ENCODE peak calls at places on chromosome 12, in six cellular contexts. L is H9, W is neuronal stem cell, Z is H1, U is mesenchymal stem cell, G is IMR-90. A is an unnamed sample.

GRCh38 chr12:75585309-75585708 is 73.9 kb upstream of the KRR1 start:
- DNase-seq in L (no peak), W (no peak), Z (no peak), U (peak), G (peak), A (no peak)

GRCh38 chr12:118498171-118498570 is 121.8 kb downstream of the SUDS3 start:
- DNase-seq in L (no peak), W (no peak), Z (no peak), U (no peak), G (no peak), A (no peak)

GRCh38 chr12:116916714-116917114 is 6.0 kb downstream of the FBXW8 start:
- DNase-seq in L (no peak), W (no peak), Z (no peak), U (peak), G (peak), A (peak)

GRCh38 chr12:115871714-115872113 is 405.8 kb downstream of the MED13L start:
- DNase-seq in L (peak), W (peak), Z (no peak), U (peak), G (peak), A (peak)

GRCh38 chr12:50059440-50060119 is 2.2 kb downstream of the ASIC1 start:
- DNase-seq in L (no peak), W (no peak), Z (no peak), U (no peak), G (peak), A (no peak)

GRCh38 chr12:124073636-124074035 is 100.6 kb downstream of the ZNF664 start:
- DNase-seq in L (no peak), W (no peak), Z (no peak), U (peak), G (no peak), A (peak)

GRCh38 chr12:121810833-121811433 is 7.1 kb downstream of the SETD1B start:
- DNase-seq in L (no peak), W (no peak), Z (no peak), U (peak), G (no peak), A (no peak)

GRCh38 chr12:1448321-1448720 is 146.1 kb downstream of the FBXL14 start:
- DNase-seq in L (no peak), W (no peak), Z (no peak), U (peak), G (peak), A (no peak)

GRCh38 chr12:82981150-82981549 is 294.4 kb downstream of the TMTC2 start:
- DNase-seq in L (no peak), W (no peak), Z (no peak), U (no peak), G (no peak), A (no peak)

GRCh38 chr12:51323966-51324895 is at the start of gene BIN2:
- DNase-seq in L (no peak), W (no peak), Z (no peak), U (no peak), G (no peak), A (no peak)

GRCh38 chr12:127562781-127563180 is 704.2 kb upstream of the TMEM132C start:
- DNase-seq in L (no peak), W (no peak), Z (no peak), U (no peak), G (no peak), A (no peak)

GRCh38 chr12:1630827-1631591 is 2.0 kb downstream of the WNT5B start:
- DNase-seq in L (peak), W (no peak), Z (no peak), U (peak), G (peak), A (peak)

GRCh38 chr12:5083955-5084849 is 40.5 kb downstream of the KCNA5 start:
- DNase-seq in L (no peak), W (peak), Z (no peak), U (peak), G (peak), A (peak)

GRCh38 chr12:68613209-68613904 is 2.7 kb downstream of the RAP1B start:
- DNase-seq in L (no peak), W (no peak), Z (no peak), U (no peak), G (no peak), A (no peak)

GRCh38 chr12:14618990-14619389 is 51.3 kb upstream of the PLBD1 start:
- DNase-seq in L (no peak), W (peak), Z (no peak), U (peak), G (peak), A (peak)

GRCh38 chr12:124740691-124741137 is 123.0 kb downstream of the SCARB1 start:
- DNase-seq in L (no peak), W (no peak), Z (no peak), U (peak), G (peak), A (peak)

GRCh38 chr12:93333828-93334227 is 43.9 kb upstream of the NUDT4 start:
- DNase-seq in L (no peak), W (no peak), Z (no peak), U (no peak), G (no peak), A (no peak)

GRCh38 chr12:25071366-25071765 is 122.5 kb upstream of the BCAT1 start:
- DNase-seq in L (no peak), W (no peak), Z (no peak), U (no peak), G (no peak), A (no peak)

GRCh38 chr12:121534495-121535148 is 46.2 kb downstream of the KDM2B start:
- DNase-seq in L (peak), W (no peak), Z (peak), U (no peak), G (no peak), A (no peak)

GRCh38 chr12:123942277-123942653 is 30.4 kb downstream of the CCDC92 start:
- DNase-seq in L (no peak), W (no peak), Z (no peak), U (peak), G (peak), A (no peak)

GRCh38 chr12:70843363-70843762 is 77.2 kb downstream of the PTPRR start:
- DNase-seq in L (no peak), W (no peak), Z (no peak), U (no peak), G (no peak), A (no peak)

GRCh38 chr12:32183646-32184045 is 77.0 kb downstream of the BICD1 start:
- DNase-seq in L (no peak), W (no peak), Z (peak), U (peak), G (peak), A (peak)

GRCh38 chr12:122845041-122845864 is 10.0 kb downstream of the HIP1R start:
- DNase-seq in L (peak), W (no peak), Z (no peak), U (no peak), G (no peak), A (no peak)

GRCh38 chr12:43789941-43790340 is 16.2 kb downstream of the TWF1 start:
- DNase-seq in L (no peak), W (no peak), Z (no peak), U (no peak), G (peak), A (peak)

GRCh38 chr12:57216931-57217871 is 607 bp downstream of the NXPH4 start:
- DNase-seq in L (no peak), W (no peak), Z (no peak), U (no peak), G (no peak), A (no peak)

GRCh38 chr12:116358850-116359761 is 81.6 kb upstream of the MED13L start:
- DNase-seq in L (peak), W (peak), Z (no peak), U (peak), G (peak), A (peak)

GRCh38 chr12:15208871-15209656 is 12.2 kb downstream of the RERG start:
- DNase-seq in L (no peak), W (no peak), Z (no peak), U (peak), G (no peak), A (no peak)

GRCh38 chr12:14991069-14991468 is 18.2 kb downstream of the PDE6H start:
- DNase-seq in L (no peak), W (no peak), Z (no peak), U (no peak), G (no peak), A (no peak)

GRCh38 chr12:34602213-34602940 is 580.1 kb downstream of the ALG10 start:
- DNase-seq in L (no peak), W (no peak), Z (no peak), U (no peak), G (no peak), A (no peak)

GRCh38 chr12:132285991-132286681 is 43.3 kb downstream of the GALNT9 start:
- DNase-seq in L (peak), W (no peak), Z (no peak), U (no peak), G (peak), A (peak)

GRCh38 chr12:32533971-32534590 is 134.7 kb downstream of the FGD4 start:
- DNase-seq in L (peak), W (no peak), Z (no peak), U (peak), G (peak), A (peak)

GRCh38 chr12:42981379-42981778 is 391.8 kb upstream of the PRICKLE1 start:
- DNase-seq in L (no peak), W (no peak), Z (no peak), U (peak), G (peak), A (peak)

GRCh38 chr12:105451798-105452197 is 121.3 kb downstream of the C12orf75 start:
- DNase-seq in L (no peak), W (no peak), Z (no peak), U (no peak), G (no peak), A (no peak)

GRCh38 chr12:31323466-31324115 is 2.4 kb downstream of the SINHCAF start:
- DNase-seq in L (peak), W (peak), Z (no peak), U (peak), G (no peak), A (peak)

DNA sequence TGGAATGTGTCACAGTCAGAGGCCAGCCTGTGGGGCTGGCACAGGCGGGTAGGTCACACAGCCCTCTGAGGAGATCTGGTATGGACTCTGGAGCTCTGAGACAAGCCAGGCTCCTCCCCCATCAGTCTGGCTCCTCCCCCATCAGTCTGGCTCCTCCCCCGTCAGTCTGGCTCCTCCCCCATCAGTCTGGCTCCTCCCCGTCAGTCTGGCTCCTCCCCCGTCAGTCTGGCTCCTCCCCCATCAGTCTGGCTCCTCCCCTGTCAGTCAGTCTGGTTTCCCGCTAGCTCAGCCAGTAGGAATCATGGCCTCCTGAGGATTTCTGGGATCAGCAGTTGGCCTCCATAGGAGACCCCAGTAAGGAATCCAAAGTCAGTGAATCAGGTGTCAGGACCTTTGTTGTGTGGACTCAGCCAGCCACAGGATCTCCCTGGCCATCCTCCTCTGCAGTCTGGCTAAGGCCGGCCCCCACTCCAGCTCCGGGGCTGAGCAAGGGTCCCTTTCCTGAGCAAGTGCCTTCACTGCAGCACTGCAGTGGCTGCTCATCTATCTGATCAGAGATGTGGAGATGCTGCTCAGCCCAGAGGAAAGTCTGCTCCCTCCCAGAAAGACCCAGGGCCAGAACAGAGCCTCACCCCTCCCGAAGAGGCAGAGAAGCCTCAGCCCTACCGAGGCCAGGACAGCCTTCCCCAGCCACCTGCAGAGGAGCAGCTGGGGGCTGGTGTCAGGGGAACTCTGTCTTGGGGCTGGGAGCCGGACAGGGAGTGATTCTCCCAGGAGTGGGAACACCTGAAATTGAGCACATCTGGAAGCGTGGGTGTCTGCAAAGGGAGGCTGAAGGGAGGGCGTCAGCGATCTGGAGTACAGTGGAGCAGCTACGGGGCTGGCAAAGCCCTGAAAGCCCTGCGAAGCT is 35.7 kb downstream of the IQSEC3 start:
- DNase-seq in L (peak), W (peak), Z (no peak), U (no peak), G (no peak), A (peak)
- H2BK15ac ChIP-seq in L (no peak), W (peak), Z (no peak), U (no peak), G (no peak), A (no peak)

DNA sequence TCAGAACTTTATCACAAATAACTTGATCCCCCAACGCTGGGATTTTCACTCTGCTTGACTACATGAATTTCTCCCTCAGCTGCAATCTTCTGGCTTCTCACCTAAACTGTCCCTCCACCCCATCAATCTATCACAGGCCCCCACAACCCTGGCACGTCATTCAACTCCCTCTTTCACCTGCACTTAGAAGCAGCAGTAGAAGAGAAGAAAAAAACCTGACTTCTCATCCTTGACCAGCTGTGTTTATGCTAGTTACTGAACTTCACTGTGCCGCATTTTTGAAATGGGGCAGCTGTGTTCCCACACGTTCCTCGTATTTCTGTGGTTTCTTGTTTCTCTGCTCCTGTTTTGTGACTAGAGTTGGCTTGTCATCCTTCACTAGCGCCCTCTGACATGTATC is 35.0 kb downstream of the ITPR2 start:
- DNase-seq in L (no peak), W (no peak), Z (no peak), U (peak), G (peak), A (no peak)
- H2BK15ac ChIP-seq in L (no peak), W (no peak), Z (no peak), U (no peak), G (no peak), A (no peak)

GRCh38 chr12:76719642-76720041 is 44.3 kb upstream of the ZDHHC17 start:
- DNase-seq in L (no peak), W (no peak), Z (no peak), U (no peak), G (no peak), A (no peak)
- H2BK15ac ChIP-seq in L (no peak), W (no peak), Z (no peak), U (no peak), G (peak), A (no peak)

DNA sequence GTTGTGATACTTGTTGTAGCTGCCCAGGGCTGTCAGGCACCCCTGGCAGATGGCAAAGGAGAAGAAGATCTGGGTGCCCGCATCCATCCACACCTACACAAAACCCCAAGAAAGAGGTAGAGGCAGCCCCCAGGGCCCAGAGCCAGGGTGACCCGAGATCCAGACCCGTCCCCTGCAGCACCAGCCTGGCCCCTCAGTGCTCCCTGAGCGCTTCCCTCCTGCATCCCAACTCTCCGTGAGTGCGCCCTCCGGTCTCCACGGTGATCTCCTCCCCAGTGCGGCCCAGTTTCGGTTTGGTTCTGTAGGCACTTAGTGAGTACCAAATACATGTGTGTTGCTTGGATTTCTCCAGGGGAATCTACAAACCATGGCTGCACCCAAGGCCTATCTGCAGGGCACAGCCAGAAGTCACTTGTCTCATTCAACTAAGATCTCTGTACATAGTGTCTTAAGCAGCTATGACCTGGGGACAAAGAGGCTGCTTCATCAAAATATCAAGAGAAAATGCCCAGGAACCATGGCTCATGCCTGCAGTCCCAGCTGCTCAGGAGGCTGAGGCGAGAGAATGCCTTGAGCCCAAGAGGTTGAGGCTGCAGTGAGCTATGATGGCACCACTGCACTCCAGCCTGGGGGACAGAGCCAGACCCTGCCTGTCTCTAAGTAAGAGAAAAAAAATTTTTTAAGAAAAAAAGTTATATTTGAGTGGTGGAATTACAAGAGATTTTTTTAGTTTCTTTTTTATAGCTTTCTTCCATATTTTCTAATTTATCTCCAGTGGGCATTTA is 15.9 kb downstream of the SLC6A12 start:
- DNase-seq in L (no peak), W (no peak), Z (no peak), U (no peak), G (no peak), A (no peak)
- H2BK15ac ChIP-seq in L (no peak), W (no peak), Z (no peak), U (no peak), G (no peak), A (no peak)

DNA sequence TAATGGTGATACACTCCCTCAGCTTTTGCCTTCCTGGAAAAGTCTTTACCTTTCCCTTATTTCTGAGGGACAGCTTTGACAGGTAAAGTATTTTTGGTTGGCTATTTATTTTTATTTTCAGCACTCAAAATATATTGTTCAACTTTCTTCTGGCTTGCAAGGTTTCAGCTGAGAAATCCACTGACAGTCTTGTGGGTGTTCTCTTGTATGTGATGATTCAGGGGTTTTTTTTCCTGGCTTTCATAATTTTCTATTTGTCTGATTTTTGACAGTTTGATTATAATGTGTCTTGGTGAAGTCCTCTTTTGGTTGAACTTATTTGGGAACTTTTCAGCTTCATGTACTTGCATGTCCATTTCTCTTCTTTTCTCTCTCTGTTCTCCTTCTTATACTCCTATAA is 73.7 kb upstream of the OTOGL start:
- DNase-seq in L (no peak), W (no peak), Z (no peak), U (no peak), G (no peak), A (no peak)
- H2BK15ac ChIP-seq in L (no peak), W (no peak), Z (no peak), U (no peak), G (no peak), A (no peak)

DNA sequence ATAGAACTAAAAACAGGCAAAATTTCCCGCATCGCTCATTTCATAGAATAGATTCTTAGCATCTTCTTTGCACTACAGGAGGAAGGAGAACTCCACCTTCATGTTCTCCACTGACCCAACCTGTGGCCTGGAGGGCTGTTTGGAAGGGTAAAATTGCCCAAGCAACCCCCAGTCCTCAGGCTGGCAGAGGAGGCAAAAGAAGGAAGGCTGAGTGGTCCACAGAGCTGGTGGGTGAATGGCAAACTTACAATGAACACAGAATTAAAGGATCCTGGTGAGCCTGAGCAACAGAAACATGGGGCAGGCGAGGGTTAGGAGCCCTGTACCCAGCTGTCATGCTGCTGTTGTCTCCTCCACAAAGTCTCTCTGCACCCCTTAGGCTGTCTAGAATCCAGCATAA is 25.1 kb downstream of the SENP1 start:
- DNase-seq in L (no peak), W (no peak), Z (no peak), U (no peak), G (no peak), A (no peak)
- H2BK15ac ChIP-seq in L (no peak), W (no peak), Z (no peak), U (no peak), G (peak), A (no peak)

GRCh38 chr12:17999174-17999801 is 90.7 kb downstream of the RERGL start:
- DNase-seq in L (no peak), W (no peak), Z (no peak), U (no peak), G (no peak), A (no peak)
- H2BK15ac ChIP-seq in L (no peak), W (no peak), Z (no peak), U (no peak), G (no peak), A (no peak)

GRCh38 chr12:12559699-12560296 is 2.9 kb downstream of the DUSP16 start:
- DNase-seq in L (no peak), W (no peak), Z (no peak), U (no peak), G (no peak), A (no peak)
- H2BK15ac ChIP-seq in L (no peak), W (no peak), Z (no peak), U (no peak), G (no peak), A (no peak)

DNA sequence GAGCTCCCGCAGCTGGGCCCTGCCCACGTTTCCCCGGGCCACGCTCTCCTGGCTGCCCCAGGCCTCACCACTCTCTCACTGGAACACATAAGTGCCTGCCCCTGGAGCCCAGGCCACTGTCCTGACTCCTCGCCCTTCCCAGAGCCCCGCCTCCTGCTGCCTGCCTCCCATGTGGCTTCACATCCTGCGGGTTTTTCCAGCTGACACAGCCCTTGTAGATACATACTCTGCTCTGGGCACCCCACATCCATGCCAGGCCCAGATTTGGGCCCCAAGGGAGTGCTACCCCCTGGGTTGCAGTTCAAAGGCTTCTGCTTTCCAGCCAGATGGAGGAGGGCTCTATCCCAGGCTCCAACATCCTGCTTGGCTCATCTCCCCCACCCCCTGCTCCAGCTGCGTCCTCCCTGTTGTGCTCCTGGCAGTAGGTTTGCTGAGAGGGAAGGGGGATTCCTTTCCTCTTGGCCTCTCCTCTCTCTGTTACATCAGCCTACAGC is 60.1 kb downstream of the TSPAN9 start:
- DNase-seq in L (peak), W (no peak), Z (no peak), U (peak), G (peak), A (peak)
- H2BK15ac ChIP-seq in L (no peak), W (peak), Z (no peak), U (peak), G (no peak), A (no peak)

A was measured in mesendoderm.